ENCODE peak calls at places on chromosomes 11 and 22, in ten cellular contexts. A, W, Z, R, N, L, X, F, I and H are unnamed samples.

GRCh38 chr11:68727783-68728182 is 23.5 kb downstream of the TESMIN start:
- DNase-seq in A (no peak), W (no peak), Z (peak; percentile 8), R (no peak), N (no peak), L (no peak), X (no peak), F (no peak), I (no peak), H (no peak)

GRCh38 chr11:20790622-20791021 is 121.2 kb downstream of the NELL1 start:
- DNase-seq in A (no peak), W (no peak), Z (no peak), R (no peak), N (no peak), L (no peak), X (no peak), F (no peak), I (no peak), H (peak; percentile 7)

GRCh38 chr22:37412445-37413250 is 14.6 kb downstream of the ELFN2 start:
- DNase-seq in A (no peak), W (no peak), Z (no peak), R (no peak), N (no peak), L (no peak), X (no peak), F (no peak), I (no peak), H (no peak)

GRCh38 chr11:43573233-43573632 is 107.3 kb upstream of the HSD17B12 start:
- DNase-seq in A (no peak), W (no peak), Z (no peak), R (no peak), N (no peak), L (no peak), X (peak; percentile 60), F (no peak), I (no peak), H (no peak)

GRCh38 chr22:17429516-17429915 is 60.3 kb downstream of the CECR2 start:
- DNase-seq in A (no peak), W (no peak), Z (no peak), R (no peak), N (no peak), L (no peak), X (no peak), F (no peak), I (no peak), H (no peak)

GRCh38 chr22:37023743-37024338 is 4.3 kb downstream of the MPST start:
- DNase-seq in A (no peak), W (no peak), Z (no peak), R (no peak), N (no peak), L (no peak), X (no peak), F (no peak), I (peak; percentile 91), H (no peak)

GRCh38 chr11:76443254-76443935 is 1.4 kb upstream of the EMSY start:
- DNase-seq in A (no peak), W (no peak), Z (no peak), R (no peak), N (no peak), L (no peak), X (peak; percentile 37), F (no peak), I (no peak), H (no peak)

GRCh38 chr22:36075724-36076123 is 47.1 kb upstream of the RBFOX2 start:
- DNase-seq in A (no peak), W (no peak), Z (no peak), R (no peak), N (no peak), L (no peak), X (no peak), F (no peak), I (no peak), H (no peak)

GRCh38 chr11:102850973-102851745 is 7.8 kb upstream of the MMP3 start:
- DNase-seq in A (no peak), W (no peak), Z (peak; percentile 86), R (no peak), N (no peak), L (no peak), X (no peak), F (no peak), I (peak; percentile 15), H (no peak)

GRCh38 chr11:75174781-75175370 is 24.0 kb downstream of the SLCO2B1 start:
- DNase-seq in A (no peak), W (no peak), Z (peak; percentile 34), R (no peak), N (no peak), L (peak; percentile 70), X (no peak), F (peak; percentile 70), I (no peak), H (no peak)

GRCh38 chr22:30969532-30970355 is 679 bp downstream of the TUG1 start:
- DNase-seq in A (no peak), W (no peak), Z (peak; percentile 44), R (peak; percentile 6), N (peak; percentile 25), L (no peak), X (peak; percentile 56), F (no peak), I (peak; percentile 53), H (no peak)

GRCh38 chr22:19951351-19951750 is 9.7 kb upstream of the TXNRD2 start:
- DNase-seq in A (no peak), W (no peak), Z (no peak), R (no peak), N (no peak), L (peak; percentile 16), X (no peak), F (no peak), I (no peak), H (no peak)

GRCh38 chr22:19943665-19944026 is 2.0 kb upstream of the TXNRD2 start:
- DNase-seq in A (no peak), W (no peak), Z (peak; percentile 76), R (peak; percentile 29), N (no peak), L (peak; percentile 48), X (peak; percentile 72), F (no peak), I (no peak), H (no peak)

GRCh38 chr22:19942071-19942885 is 660 bp upstream of the TXNRD2 start:
- DNase-seq in A (no peak), W (no peak), Z (peak; percentile 69), R (peak; percentile 18), N (peak; percentile 48), L (peak; percentile 67), X (peak; percentile 84), F (no peak), I (no peak), H (no peak)

GRCh38 chr22:19942886-19943664 is 1.5 kb upstream of the TXNRD2 start:
- DNase-seq in A (no peak), W (no peak), Z (peak; percentile 94), R (no peak), N (peak; percentile 50), L (peak; percentile 37), X (peak; percentile 74), F (no peak), I (no peak), H (no peak)

GRCh38 chr22:19948057-19948760 is 6.6 kb upstream of the TXNRD2 start:
- DNase-seq in A (no peak), W (no peak), Z (no peak), R (no peak), N (no peak), L (peak; percentile 6), X (no peak), F (no peak), I (no peak), H (no peak)
- H3K4me1 ChIP-seq in A (peaks cover 2% of the 10 kb centered on the region), W (peaks cover 26% of the 10 kb centered on the region), Z (peaks cover 25% of the 10 kb centered on the region), R (peaks cover 30% of the 10 kb centered on the region), N (peaks cover 22% of the 10 kb centered on the region), L (peaks cover 43% of the 10 kb centered on the region), X (peaks cover 30% of the 10 kb centered on the region), F (peaks cover 57% of the 10 kb centered on the region), I (peaks cover 38% of the 10 kb centered on the region), H (no peaks in the 10 kb centered on the region)

DNA sequence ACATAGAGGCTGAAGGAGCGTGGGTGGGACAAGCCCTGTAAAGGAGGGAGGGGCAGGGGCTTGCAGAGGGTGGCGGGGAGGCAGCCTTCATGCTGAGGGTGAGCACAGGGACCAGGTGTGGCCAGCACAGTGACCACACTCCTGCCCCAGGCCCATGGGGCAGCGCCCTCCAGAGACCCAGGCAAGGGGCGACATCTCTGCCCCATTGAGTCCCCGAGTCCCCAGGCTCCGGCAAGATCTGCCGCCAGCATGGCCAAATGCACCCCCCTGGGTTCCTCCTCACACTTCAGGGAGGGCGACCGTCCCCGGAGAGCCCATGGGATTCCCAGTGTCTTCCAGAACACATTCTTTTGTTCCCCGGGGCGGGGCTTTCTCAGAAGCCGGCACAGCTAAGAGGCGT is 362.5 kb downstream of the TBC1D22A start:
- DNase-seq in A (no peak), W (peak; percentile 72), Z (no peak), R (no peak), N (no peak), L (no peak), X (no peak), F (peak; percentile 49), I (no peak), H (no peak)
- H3K27ac ChIP-seq in A (no peak overlapping the region), W (no peak overlapping the region), Z (no peak overlapping the region), R (no peak overlapping the region), N (no peak overlapping the region), L (no peak overlapping the region), X (no peak overlapping the region), F (no peak overlapping the region), I (no peak overlapping the region), H (no peak overlapping the region)

DNA sequence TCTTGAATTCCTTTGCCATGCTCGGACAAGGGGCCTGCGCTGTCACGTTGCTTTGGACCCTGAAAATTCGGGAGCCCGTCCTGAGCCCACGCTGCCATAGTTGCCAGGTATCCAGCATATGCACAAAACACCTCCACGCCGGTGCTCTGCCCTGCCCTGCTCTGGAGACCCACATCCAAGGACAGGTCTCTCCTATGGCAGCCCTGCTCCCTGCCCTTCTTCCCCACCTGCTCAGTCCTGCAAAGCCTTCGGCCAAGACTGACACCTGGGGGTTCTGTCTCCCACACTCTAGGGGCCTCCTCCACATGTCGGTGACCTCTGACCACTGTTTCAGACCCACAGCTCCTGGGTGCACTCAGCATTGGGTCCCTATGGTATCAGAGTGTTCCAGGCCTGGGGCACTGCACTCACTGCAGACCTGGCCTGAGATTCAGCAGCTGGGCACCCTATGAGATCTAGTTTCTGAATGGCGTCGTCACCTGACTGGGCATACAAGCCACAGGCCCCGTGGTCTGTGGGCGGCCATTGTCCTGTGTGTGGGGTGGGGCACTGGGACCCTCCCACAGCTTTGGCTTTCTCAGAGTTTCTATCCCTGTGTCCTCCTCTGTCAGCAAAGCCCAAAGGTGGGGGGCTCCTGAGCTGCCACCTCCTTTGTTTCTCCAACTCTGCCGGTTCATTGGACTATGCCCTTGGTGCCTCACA is 2.0 kb upstream of the KRTAP5-6 start:
- DNase-seq in A (no peak), W (peak; percentile 59), Z (no peak), R (no peak), N (no peak), L (peak; percentile 41), X (no peak), F (no peak), I (no peak), H (no peak)
- H3K4me1 ChIP-seq in A (peaks cover 14% of the 10 kb centered on the region), W (peaks cover 16% of the 10 kb centered on the region), Z (peaks cover 1% of the 10 kb centered on the region), R (no peaks in the 10 kb centered on the region), N (peaks cover 13% of the 10 kb centered on the region), L (peaks cover 15% of the 10 kb centered on the region), X (peaks cover 16% of the 10 kb centered on the region), F (peaks cover 10% of the 10 kb centered on the region), I (peaks cover 13% of the 10 kb centered on the region), H (peaks cover 3% of the 10 kb centered on the region)

DNA sequence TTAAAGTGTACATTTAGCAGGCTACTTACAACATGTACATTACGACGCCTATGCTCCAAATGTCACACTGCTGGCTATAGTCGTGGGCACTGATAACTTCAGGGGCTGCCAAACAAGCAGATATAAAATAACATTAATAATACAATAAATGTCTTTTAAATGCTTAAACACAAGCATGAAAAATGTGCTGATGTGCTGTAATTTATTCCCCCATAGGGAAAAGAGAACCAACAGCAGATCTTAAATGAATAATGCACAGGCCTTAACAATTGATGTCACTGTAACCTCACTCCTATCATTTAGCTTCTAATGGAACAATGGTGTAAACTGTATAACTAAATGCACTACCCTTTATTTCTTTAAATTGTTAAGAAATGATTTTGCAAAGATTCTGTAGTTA is 153.4 kb downstream of the STK33 start:
- DNase-seq in A (no peak), W (no peak), Z (no peak), R (no peak), N (no peak), L (no peak), X (no peak), F (no peak), I (no peak), H (no peak)
- H3K27ac ChIP-seq in A (no peak overlapping the region), W (no peak overlapping the region), Z (no peak overlapping the region), R (no peak overlapping the region), N (no peak overlapping the region), L (no peak overlapping the region), X (no peak overlapping the region), F (no peak overlapping the region), I (no peak overlapping the region), H (no peak overlapping the region)